ENCODE peak calls at places on chromosomes 2 and 18, in ten cellular contexts. V is neural crest cell; J is epithelial cell of proximal tubule; A is glutamatergic neuron; P is CD8-positive, alpha-beta memory T cell; F is GM12865; N is GM19239; C is A549; U is H4; Y is NCI-H510A treated with DMSO at 0.1 percent for 48 hours. X is an unnamed sample.

GRCh38 chr2:188478724-188479123 is 187.1 kb downstream of the GULP1 start:
- DNase-seq in U (no peak), P (no peak), J (peak), V (no peak), C (no peak), Y (peak), F (peak), N (no peak), A (no peak), X (peak)

GRCh38 chr18:58784601-58785137 is 80.0 kb upstream of the ZNF532 start:
- DNase-seq in V (peak), U (peak), F (no peak), J (no peak), N (no peak), A (peak), Y (no peak), C (peak), P (no peak), X (no peak)

GRCh38 chr2:214261683-214262082 is 149.2 kb upstream of the VWC2L start:
- DNase-seq in N (no peak), V (no peak), J (no peak), U (no peak), P (no peak), A (no peak), F (no peak), C (no peak), Y (no peak), X (no peak)

GRCh38 chr18:37946324-37946723 is 380.7 kb upstream of the CELF4 start:
- DNase-seq in C (no peak), A (no peak), N (no peak), U (no peak), F (no peak), J (no peak), P (no peak), Y (no peak), V (no peak), X (no peak)

GRCh38 chr2:150191349-150191748 is 296.1 kb downstream of the RND3 start:
- DNase-seq in Y (no peak), C (no peak), P (no peak), A (no peak), F (no peak), U (peak), J (no peak), V (no peak), N (no peak), X (peak)

GRCh38 chr2:238573065-238573778 is 146.5 kb downstream of the ASB1 start:
- DNase-seq in U (no peak), A (no peak), J (no peak), P (no peak), C (peak), F (peak), Y (peak), V (no peak), N (peak), X (no peak)

GRCh38 chr2:236008006-236008405 is 160.2 kb downstream of the GBX2 start:
- DNase-seq in J (no peak), F (no peak), A (no peak), N (no peak), V (no peak), P (no peak), C (no peak), U (no peak), Y (no peak), X (no peak)

GRCh38 chr2:67997528-67998267 is 65.1 kb downstream of the C1D start:
- DNase-seq in P (no peak), A (no peak), J (peak), Y (no peak), C (no peak), U (no peak), V (no peak), N (no peak), F (no peak), X (peak)

GRCh38 chr2:54680397-54681032 is 42.9 kb upstream of the EML6 start:
- DNase-seq in Y (no peak), A (no peak), N (no peak), P (no peak), J (no peak), C (no peak), V (no peak), U (no peak), F (peak), X (no peak)

GRCh38 chr2:98697651-98698337 is 33.1 kb downstream of the MGAT4A start:
- DNase-seq in F (no peak), Y (no peak), P (no peak), V (no peak), A (no peak), N (no peak), J (no peak), U (no peak), C (no peak), X (no peak)

GRCh38 chr2:225002039-225002655 is 40.1 kb downstream of the DOCK10 start:
- DNase-seq in N (peak), V (peak), Y (peak), F (peak), J (no peak), C (peak), A (peak), P (peak), U (peak), X (peak)

GRCh38 chr18:53421869-53422268 is 802.6 kb downstream of the MBD2 start:
- DNase-seq in P (no peak), V (no peak), F (no peak), Y (no peak), J (no peak), A (no peak), C (no peak), N (no peak), U (no peak), X (no peak)

GRCh38 chr18:62165583-62165982 is 21.3 kb downstream of the PIGN start:
- DNase-seq in V (no peak), J (no peak), P (no peak), A (no peak), U (no peak), N (no peak), F (peak), C (no peak), Y (no peak), X (no peak)

GRCh38 chr2:189178007-189178406 is 1.6 kb downstream of the COL5A2 start:
- DNase-seq in V (no peak), U (no peak), P (no peak), Y (no peak), N (no peak), F (no peak), A (no peak), J (no peak), C (peak), X (no peak)

GRCh38 chr2:190755796-190756415 is 107.0 kb downstream of the NAB1 start:
- DNase-seq in N (no peak), V (no peak), Y (no peak), J (no peak), C (no peak), P (no peak), U (no peak), F (no peak), A (no peak), X (no peak)

GRCh38 chr2:86254576-86255538 is 55.6 kb downstream of the MRPL35 start:
- DNase-seq in V (no peak), F (no peak), A (no peak), C (no peak), P (no peak), Y (peak), U (no peak), J (no peak), N (no peak), X (no peak)

GRCh38 chr2:43453771-43454170 is 142.1 kb downstream of the THADA start:
- DNase-seq in J (no peak), F (no peak), P (no peak), C (no peak), U (no peak), V (no peak), N (no peak), Y (no peak), A (no peak), X (peak)

GRCh38 chr18:79502785-79503184 is 107.1 kb downstream of the NFATC1 start:
- DNase-seq in J (no peak), U (no peak), V (no peak), N (no peak), P (no peak), Y (no peak), F (no peak), A (no peak), C (no peak), X (no peak)

GRCh38 chr18:67504739-67505138 is 11.8 kb downstream of the DSEL start:
- DNase-seq in N (no peak), F (no peak), A (no peak), P (no peak), Y (no peak), J (no peak), C (no peak), V (no peak), U (no peak), X (no peak)

GRCh38 chr2:185790361-185790760 is 51.8 kb downstream of the FSIP2 start:
- DNase-seq in F (peak), U (no peak), Y (no peak), N (no peak), C (no peak), V (no peak), A (no peak), J (no peak), P (no peak), X (no peak)

GRCh38 chr18:35522130-35522959 is 24.6 kb upstream of the INO80C start:
- DNase-seq in V (no peak), P (no peak), U (no peak), N (no peak), A (no peak), F (no peak), C (no peak), Y (peak), J (no peak), X (no peak)

GRCh38 chr2:105104208-105104731 is 66.4 kb downstream of the MRPS9 start:
- DNase-seq in P (no peak), F (no peak), U (peak), C (no peak), Y (no peak), V (no peak), J (no peak), A (no peak), N (no peak), X (peak)

GRCh38 chr2:177165731-177166711 is 46.6 kb upstream of the HNRNPA3 start:
- DNase-seq in V (no peak), U (peak), C (no peak), F (peak), Y (no peak), J (no peak), N (no peak), A (no peak), P (no peak), X (no peak)

GRCh38 chr2:48510329-48510728 is 19.6 kb upstream of the STON1 start:
- DNase-seq in V (no peak), Y (no peak), P (no peak), U (no peak), N (no peak), C (no peak), J (no peak), A (no peak), F (no peak), X (no peak)

GRCh38 chr18:48831802-48832201 is 119.0 kb downstream of the SMAD7 start:
- DNase-seq in N (no peak), C (no peak), Y (no peak), V (no peak), P (no peak), A (no peak), U (no peak), J (no peak), F (no peak), X (no peak)

GRCh38 chr2:133433455-133434451 is 134.5 kb downstream of the NCKAP5 start:
- DNase-seq in A (no peak), J (no peak), C (no peak), V (no peak), P (no peak), Y (no peak), F (no peak), N (no peak), U (no peak), X (peak)

GRCh38 chr18:70333757-70334156 is 44.9 kb downstream of the SOCS6 start:
- DNase-seq in V (no peak), J (peak), U (peak), N (no peak), A (no peak), F (no peak), P (no peak), Y (no peak), C (peak), X (no peak)

GRCh38 chr2:196376984-196377877 is 205.9 kb upstream of the STK17B start:
- DNase-seq in F (peak), P (no peak), J (no peak), C (no peak), A (no peak), U (no peak), N (no peak), Y (no peak), V (no peak), X (no peak)

GRCh38 chr2:148721991-148722777 is 77.6 kb downstream of the EPC2 start:
- DNase-seq in F (no peak), N (no peak), V (no peak), U (no peak), P (no peak), Y (no peak), C (no peak), A (no peak), J (no peak), X (no peak)

GRCh38 chr2:164306872-164307271 is 314.4 kb downstream of the GRB14 start:
- DNase-seq in C (no peak), Y (no peak), P (no peak), N (no peak), F (no peak), A (no peak), V (no peak), J (no peak), U (no peak), X (no peak)